ENCODE peak calls at places on chromosomes 11 and 22, in seven cellular contexts. H, P, O, D, V, I and J are unnamed samples.

GRCh38 chr11:3995949-3996554 is 98.5 kb upstream of the RRM1 start:
- DNase-seq in H (no peak), P (no peak), O (no peak), D (no peak), V (no peak), I (no peak), J (no peak)

GRCh38 chr11:1919428-1920127 is at the start of gene TNNT3:
- DNase-seq in H (no peak), P (peak), O (no peak), D (no peak), V (no peak), I (no peak), J (peak)

GRCh38 chr11:68978626-68978930 is 2.2 kb downstream of the MRGPRD start:
- DNase-seq in H (no peak), P (no peak), O (no peak), D (no peak), V (no peak), I (no peak), J (no peak)

GRCh38 chr22:40855960-40856512 is 403 bp downstream of the ST13 start:
- DNase-seq in H (no peak), P (peak), O (no peak), D (no peak), V (no peak), I (peak), J (peak)

GRCh38 chr11:61777234-61778090 is 14.9 kb downstream of the TMEM258 start:
- DNase-seq in H (no peak), P (peak), O (no peak), D (no peak), V (no peak), I (peak), J (no peak)

GRCh38 chr22:36931446-36931845 is 18.0 kb downstream of the CSF2RB start:
- DNase-seq in H (no peak), P (no peak), O (no peak), D (no peak), V (no peak), I (no peak), J (no peak)

GRCh38 chr22:45604239-45604711 is 67.4 kb upstream of the ATXN10 start:
- DNase-seq in H (no peak), P (no peak), O (no peak), D (no peak), V (no peak), I (no peak), J (no peak)

GRCh38 chr11:1442163-1442562 is 44.4 kb downstream of the MOB2 start:
- DNase-seq in H (no peak), P (peak), O (no peak), D (no peak), V (no peak), I (peak), J (peak)

GRCh38 chr11:12388939-12389670 is 11.7 kb downstream of the PARVA start:
- DNase-seq in H (no peak), P (no peak), O (no peak), D (no peak), V (no peak), I (no peak), J (no peak)

GRCh38 chr11:67705264-67705663 is 30.8 kb upstream of the ALDH3B2 start:
- DNase-seq in H (no peak), P (no peak), O (no peak), D (no peak), V (no peak), I (no peak), J (no peak)

GRCh38 chr22:28345304-28345703 is 334.3 kb downstream of the TTC28 start:
- DNase-seq in H (no peak), P (no peak), O (no peak), D (no peak), V (no peak), I (no peak), J (no peak)

GRCh38 chr11:20417771-20418170 is 30.3 kb downstream of the PRMT3 start:
- DNase-seq in H (no peak), P (peak), O (no peak), D (no peak), V (no peak), I (no peak), J (no peak)

GRCh38 chr22:32776800-32777199 is 24.7 kb upstream of the TIMP3 start:
- DNase-seq in H (no peak), P (no peak), O (no peak), D (no peak), V (no peak), I (no peak), J (no peak)
- TF ChIP-seq JUND in H (no peak), P (no peak), O (no peak), D (no peak), V (no peak), I (no peak), J (no peak)

DNA sequence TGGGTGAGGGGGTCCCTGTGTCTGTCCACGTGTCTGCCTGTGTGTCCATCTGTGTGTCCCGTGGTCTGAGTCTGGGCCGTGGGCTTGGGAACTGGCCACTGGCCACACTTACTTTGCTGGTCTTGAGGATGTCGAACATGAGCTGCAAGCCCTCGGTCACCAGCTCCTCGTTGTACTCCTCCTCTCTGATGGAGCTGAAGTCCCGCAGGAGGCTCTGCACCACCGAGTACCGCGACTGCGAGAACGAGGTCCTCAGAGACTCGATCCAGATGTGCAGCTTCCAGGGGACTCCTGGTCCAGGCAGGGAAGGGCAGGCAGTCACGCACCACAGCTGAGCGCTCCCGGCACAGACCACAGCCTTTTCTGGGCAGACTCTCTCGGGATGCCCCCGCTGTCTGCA is 55.4 kb downstream of the NAT10 start:
- DNase-seq in H (no peak), P (peak), O (no peak), D (no peak), V (no peak), I (no peak), J (no peak)
- TF ChIP-seq JUND in H (no peak), P (no peak), O (no peak), D (no peak), V (no peak), I (no peak), J (no peak)

DNA sequence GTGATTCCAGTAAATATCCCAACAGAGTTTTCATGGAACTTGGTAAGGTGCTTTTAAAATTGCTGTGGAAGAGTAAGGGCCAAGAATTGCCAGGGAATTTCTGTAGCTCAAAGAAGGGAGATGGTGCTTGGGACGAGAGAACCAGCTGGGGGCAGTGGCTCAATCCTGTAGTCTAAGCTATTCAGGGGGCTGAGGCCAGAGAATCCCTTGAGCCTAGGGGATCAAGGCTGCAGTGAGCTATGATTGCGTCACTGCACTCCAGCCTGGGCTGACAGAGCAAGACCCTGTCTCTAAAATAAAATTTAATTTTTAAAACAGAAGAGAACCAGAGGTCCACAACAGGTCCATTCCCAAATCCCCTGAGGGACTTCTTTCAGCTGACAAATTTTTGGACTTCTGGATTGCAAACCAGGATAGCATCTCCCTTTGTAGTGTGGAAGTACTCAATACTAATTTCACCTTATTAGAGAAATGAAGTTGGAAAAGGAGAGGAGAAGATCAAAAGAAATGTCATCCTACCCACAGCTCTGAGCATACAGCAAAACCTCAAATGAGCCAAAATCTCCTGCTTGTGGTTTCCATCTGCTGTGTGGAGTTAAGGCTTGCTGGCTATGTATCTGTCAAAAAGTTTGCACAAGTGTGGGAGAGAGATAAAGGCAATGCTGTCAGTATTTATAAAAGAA is 59.2 kb upstream of the CLPB start:
- DNase-seq in H (no peak), P (no peak), O (no peak), D (no peak), V (no peak), I (peak), J (no peak)
- TF ChIP-seq JUND in H (no peak), P (no peak), O (no peak), D (no peak), V (no peak), I (peak), J (no peak)

GRCh38 chr11:66322732-66323427 is 6.0 kb upstream of the CD248 start:
- DNase-seq in H (no peak), P (no peak), O (no peak), D (no peak), V (no peak), I (no peak), J (no peak)
- TF ChIP-seq JUND in H (no peak), P (no peak), O (no peak), D (no peak), V (no peak), I (no peak), J (no peak)

DNA sequence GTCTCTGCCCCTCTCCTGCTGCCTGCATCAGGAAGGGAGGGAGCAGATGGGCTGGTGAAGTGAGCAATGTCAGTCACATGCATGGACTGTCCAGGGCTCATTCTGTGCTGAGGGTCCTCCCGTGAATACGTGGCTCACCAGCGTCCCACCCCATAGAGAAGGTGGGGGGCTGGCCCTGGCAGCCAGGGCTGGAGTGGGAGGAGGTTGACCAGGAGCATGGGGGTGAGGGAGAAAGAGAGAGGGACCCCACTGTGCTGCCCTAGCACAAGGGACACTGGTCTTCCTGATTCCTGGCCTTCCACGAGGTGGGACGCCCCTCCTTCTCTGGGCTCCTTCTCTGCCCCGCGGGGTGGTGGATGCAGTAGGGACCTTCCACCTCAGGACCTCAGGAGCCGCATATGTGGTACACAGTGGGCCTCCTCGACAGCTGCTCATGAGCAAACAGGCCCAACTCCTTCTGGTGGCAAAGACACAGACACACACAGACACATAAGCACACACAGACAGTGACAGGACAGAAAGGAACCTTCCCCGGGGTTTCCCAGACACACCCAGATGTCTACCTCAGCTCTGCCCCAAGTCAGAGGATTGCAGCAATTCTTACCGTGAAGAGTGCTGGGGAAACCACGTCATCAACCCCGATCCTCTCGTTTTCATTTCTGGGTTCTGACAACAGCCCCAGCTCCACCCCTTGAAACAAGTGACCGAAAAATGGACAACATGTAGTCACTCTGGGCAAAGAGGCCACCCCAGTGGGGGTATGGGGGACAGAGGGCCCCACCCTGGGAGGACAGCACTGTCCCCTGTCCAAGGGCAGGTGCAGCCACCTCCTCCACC is 3.6 kb upstream of the APOBEC3A start:
- DNase-seq in H (no peak), P (no peak), O (no peak), D (peak), V (no peak), I (no peak), J (no peak)
- TF ChIP-seq JUND in H (no peak), P (no peak), O (no peak), D (no peak), V (no peak), I (no peak), J (no peak)

GRCh38 chr11:118706546-118706825 is 27.0 kb upstream of the TREH start:
- DNase-seq in H (no peak), P (no peak), O (no peak), D (no peak), V (no peak), I (no peak), J (no peak)
- TF ChIP-seq JUND in H (no peak), P (no peak), O (no peak), D (no peak), V (no peak), I (no peak), J (no peak)